ENCODE peak calls at places on chromosomes 4 and X, in seven cellular contexts. N, F, H, T, I, L and B are unnamed samples.

GRCh38 chrX:41526925-41527324 is 79.8 kb downstream of the NYX start:
- DNase-seq in N (no peak), F (no peak), H (no peak), T (no peak), I (no peak), L (no peak), B (no peak)

GRCh38 chr4:99845708-99846469 is 29.3 kb downstream of the DAPP1 start:
- DNase-seq in N (no peak), F (no peak), H (no peak), T (no peak), I (no peak), L (no peak), B (no peak)

GRCh38 chr4:92305878-92306520 is 2.2 kb downstream of the GRID2 start:
- DNase-seq in N (no peak), F (no peak), H (no peak), T (no peak), I (no peak), L (no peak), B (no peak)

GRCh38 chr4:144648042-144648441 is 2.1 kb downstream of the HHIP start:
- DNase-seq in N (no peak), F (no peak), H (no peak), T (no peak), I (no peak), L (no peak), B (no peak)

GRCh38 chr4:143118666-143119065 is 66.1 kb upstream of the USP38 start:
- DNase-seq in N (no peak), F (no peak), H (no peak), T (no peak), I (no peak), L (no peak), B (no peak)

GRCh38 chr4:7546809-7547367 is 112.2 kb upstream of the PSAPL1 start:
- DNase-seq in N (no peak), F (no peak), H (no peak), T (no peak), I (no peak), L (no peak), B (no peak)

GRCh38 chrX:150482537-150483217 is 85.7 kb upstream of the MTM1 start:
- DNase-seq in N (no peak), F (no peak), H (peak; percentile 20), T (peak; percentile 41), I (no peak), L (peak; percentile 27), B (peak; percentile 26)

GRCh38 chrX:123184858-123185251 is 777 bp downstream of the GRIA3 start:
- DNase-seq in N (no peak), F (no peak), H (no peak), T (no peak), I (no peak), L (no peak), B (no peak)

GRCh38 chr4:155735506-155735905 is 23.3 kb upstream of the GUCY1B1 start:
- DNase-seq in N (no peak), F (no peak), H (no peak), T (no peak), I (no peak), L (no peak), B (no peak)

GRCh38 chr4:6963139-6963611 is 53.5 kb downstream of the TBC1D14 start:
- DNase-seq in N (no peak), F (no peak), H (no peak), T (no peak), I (no peak), L (no peak), B (no peak)

GRCh38 chr4:107183155-107183774 is 147.2 kb upstream of the DKK2 start:
- DNase-seq in N (no peak), F (no peak), H (peak; percentile 29), T (no peak), I (no peak), L (peak; percentile 73), B (peak; percentile 21)